ENCODE peak calls at places on chromosomes 6 and 20, in five cellular contexts. F, H, S, J and O are unnamed samples.

GRCh38 chr6:161066511-161066910 is 74.9 kb downstream of the MAP3K4 start:
- DNase-seq in F (no peak), H (no peak), S (no peak), J (no peak), O (no peak)

GRCh38 chr6:42171813-42172595 is 1.2 kb upstream of the GUCA1A start:
- DNase-seq in F (no peak), H (no peak), S (no peak), J (no peak), O (no peak)

GRCh38 chr6:166955121-166955864 is 1.1 kb downstream of the RNASET2 start:
- DNase-seq in F (no peak), H (peak), S (no peak), J (no peak), O (no peak)

GRCh38 chr6:111591370-111591900 is 14.2 kb downstream of the TRAF3IP2 start:
- DNase-seq in F (no peak), H (no peak), S (no peak), J (no peak), O (peak)

GRCh38 chr6:2526766-2527165 is 224.0 kb downstream of the MYLK4 start:
- DNase-seq in F (no peak), H (no peak), S (no peak), J (no peak), O (no peak)

GRCh38 chr6:97437087-97437486 is 154.1 kb upstream of the MMS22L start:
- DNase-seq in F (no peak), H (no peak), S (no peak), J (no peak), O (no peak)

GRCh38 chr20:46347831-46348230 is 39.5 kb upstream of the CDH22 start:
- DNase-seq in F (no peak), H (no peak), S (no peak), J (no peak), O (no peak)

GRCh38 chr6:42147138-42147562 is 4.7 kb upstream of the C6orf132 start:
- DNase-seq in F (no peak), H (no peak), S (no peak), J (no peak), O (no peak)

GRCh38 chr6:119110601-119111548 is 32.4 kb upstream of the FAM184A start:
- DNase-seq in F (no peak), H (peak), S (no peak), J (peak), O (no peak)

GRCh38 chr6:35687658-35688604 is 784 bp downstream of the FKBP5 start:
- DNase-seq in F (peak), H (peak), S (no peak), J (peak), O (no peak)

GRCh38 chr6:108207013-108207412 is 41.2 kb downstream of the NR2E1 start:
- DNase-seq in F (no peak), H (no peak), S (no peak), J (no peak), O (no peak)

GRCh38 chr20:54208492-54209044 is 681 bp downstream of the PFDN4 start:
- DNase-seq in F (no peak), H (no peak), S (no peak), J (no peak), O (no peak)

GRCh38 chr6:54813901-54814300 is 32.7 kb upstream of the FAM83B start:
- DNase-seq in F (no peak), H (no peak), S (no peak), J (no peak), O (no peak)

GRCh38 chr20:51529758-51530157 is 12.8 kb downstream of the NFATC2 start:
- DNase-seq in F (no peak), H (no peak), S (no peak), J (peak), O (no peak)

GRCh38 chr6:18161437-18161836 is 6.2 kb downstream of the KDM1B start:
- DNase-seq in F (no peak), H (no peak), S (no peak), J (no peak), O (no peak)

GRCh38 chr6:32954983-32955802 is 2.3 kb upstream of the HLA-DMA start:
- DNase-seq in F (no peak), H (no peak), S (no peak), J (no peak), O (no peak)

GRCh38 chr6:162699961-162700360 is 27.6 kb downstream of the PRKN start:
- DNase-seq in F (no peak), H (no peak), S (no peak), J (no peak), O (no peak)

GRCh38 chr6:90168693-90169131 is 127.9 kb downstream of the BACH2 start:
- DNase-seq in F (no peak), H (no peak), S (no peak), J (no peak), O (no peak)

GRCh38 chr6:156557269-156557885 is 219.8 kb upstream of the ARID1B start:
- DNase-seq in F (no peak), H (no peak), S (no peak), J (no peak), O (no peak)

GRCh38 chr20:63732118-63733095 is 4.1 kb upstream of the LIME1 start:
- DNase-seq in F (no peak), H (no peak), S (no peak), J (no peak), O (no peak)

GRCh38 chr20:44457016-44457415 is 18.7 kb upstream of the TTPAL start:
- DNase-seq in F (no peak), H (no peak), S (no peak), J (no peak), O (no peak)

GRCh38 chr6:12261502-12261901 is 28.7 kb upstream of the EDN1 start:
- DNase-seq in F (no peak), H (no peak), S (no peak), J (no peak), O (no peak)

GRCh38 chr6:149182262-149182661 is 135.2 kb upstream of the TAB2 start:
- DNase-seq in F (no peak), H (no peak), S (no peak), J (no peak), O (no peak)

GRCh38 chr20:63706852-63707557 is 771 bp downstream of the ARFRP1 start:
- DNase-seq in F (peak), H (peak), S (no peak), J (peak), O (no peak)

GRCh38 chr6:35677456-35677855 is 11.3 kb downstream of the FKBP5 start:
- DNase-seq in F (no peak), H (no peak), S (no peak), J (no peak), O (no peak)

GRCh38 chr20:32168184-32168910 is 39.2 kb downstream of the PLAGL2 start:
- DNase-seq in F (no peak), H (no peak), S (no peak), J (no peak), O (no peak)

GRCh38 chr6:36897629-36898028 is 11.9 kb downstream of the C6orf89 start:
- DNase-seq in F (no peak), H (no peak), S (no peak), J (no peak), O (no peak)

GRCh38 chr6:106275692-106276091 is 49.9 kb downstream of the ATG5 start:
- DNase-seq in F (no peak), H (no peak), S (no peak), J (no peak), O (no peak)

GRCh38 chr20:62977613-62978558 is 25.4 kb downstream of the SLC17A9 start:
- DNase-seq in F (peak), H (peak), S (no peak), J (peak), O (no peak)

GRCh38 chr6:20092071-20092566 is 120.2 kb downstream of the MBOAT1 start:
- DNase-seq in F (no peak), H (peak), S (peak), J (no peak), O (peak)

GRCh38 chr6:160141001-160141726 is 19.5 kb downstream of the SLC22A1 start:
- DNase-seq in F (no peak), H (no peak), S (no peak), J (no peak), O (peak)

GRCh38 chr20:46826343-46826984 is 68.2 kb upstream of the EYA2 start:
- DNase-seq in F (no peak), H (no peak), S (no peak), J (no peak), O (no peak)

GRCh38 chr20:36717657-36718056 is 28.2 kb downstream of the NDRG3 start:
- DNase-seq in F (no peak), H (peak), S (no peak), J (no peak), O (no peak)